ENCODE peak calls at places on chromosomes 16 and 17, in seven cellular contexts. N, K, O, B, C, H and F are unnamed samples.
A peak's percentile ranks its signal among the peaks of the same experiment; 100 is the strongest.

GRCh38 chr17:33582661-33583060 is 289.6 kb upstream of the ASIC2 start:
- DNase-seq in C (no peak), H (no peak), K (no peak), O (no peak), N (no peak), B (no peak), F (no peak)

GRCh38 chr16:81863630-81864352 is 84.7 kb downstream of the PLCG2 start:
- DNase-seq in N (no peak), K (no peak), C (no peak), H (no peak), B (no peak), O (no peak), F (no peak)

GRCh38 chr17:11302395-11302932 is 61.5 kb downstream of the SHISA6 start:
- DNase-seq in C (no peak), K (no peak), N (no peak), H (no peak), B (no peak), O (peak; percentile 65), F (no peak)

GRCh38 chr17:28131592-28131991 is 89.1 kb downstream of the NLK start:
- DNase-seq in N (no peak), K (no peak), O (no peak), H (no peak), C (no peak), B (no peak), F (no peak)

GRCh38 chr16:12613131-12613991 is 190.3 kb downstream of the CPPED1 start:
- DNase-seq in C (peak; percentile 35), K (no peak), B (no peak), N (no peak), O (peak; percentile 49), H (peak; percentile 63), F (peak; percentile 12)

GRCh38 chr17:44354582-44355309 is 8.9 kb downstream of the FAM171A2 start:
- DNase-seq in B (peak; percentile 73), C (no peak), O (no peak), N (peak; percentile 46), K (peak; percentile 60), H (no peak), F (no peak)

GRCh38 chr16:12092347-12092882 is 115.9 kb downstream of the SNX29 start:
- DNase-seq in H (no peak), C (no peak), K (no peak), B (peak; percentile 28), N (peak; percentile 1), O (no peak), F (peak; percentile 97)

GRCh38 chr16:66599726-66600125 is 4.8 kb upstream of the CMTM3 start:
- DNase-seq in C (no peak), B (no peak), K (no peak), O (no peak), H (no peak), N (no peak), F (no peak)